ENCODE peak calls at places on chromosomes 11 and 22, in four cellular contexts. H is pancreas; V is neuronal stem cell; B is CD8-positive, alpha-beta memory T cell. S is an unnamed sample.

GRCh38 chr11:78203184-78203583 is 14.5 kb downstream of the USP35 start:
- DNase-seq in V (no peak), B (peak; percentile 70), H (no peak), S (no peak)

GRCh38 chr11:84398017-84398626 is 1112.0 kb upstream of the CCDC90B start:
- DNase-seq in H (no peak), V (no peak), B (no peak), S (no peak)

GRCh38 chr22:50516068-50516467 is 8.0 kb downstream of the NCAPH2 start:
- DNase-seq in H (no peak), B (no peak), V (no peak), S (no peak)

GRCh38 chr22:45224988-45225731 is 15.5 kb downstream of the KIAA0930 start:
- DNase-seq in B (no peak), H (no peak), V (no peak), S (peak; percentile 48)

GRCh38 chr11:7034019-7034418 is 13.7 kb downstream of the NLRP14 start:
- DNase-seq in B (no peak), V (no peak), H (no peak), S (no peak)

GRCh38 chr22:17727244-17727892 is 46.9 kb downstream of the BID start:
- DNase-seq in H (no peak), V (no peak), B (no peak), S (no peak)

GRCh38 chr11:2782769-2783168 is 83.0 kb upstream of the KCNQ1OT1 start:
- DNase-seq in H (no peak), B (no peak), V (no peak), S (no peak)

GRCh38 chr11:78595431-78596130 is 20.9 kb upstream of the NARS2 start:
- DNase-seq in H (no peak), B (no peak), V (no peak), S (no peak)

GRCh38 chr22:23065069-23065451 is 5.3 kb upstream of the GNAZ start:
- DNase-seq in V (no peak), H (peak; percentile 19), B (no peak), S (no peak)

GRCh38 chr11:38924644-38925043 is 2326.6 kb upstream of the RAG2 start:
- DNase-seq in V (no peak), B (no peak), H (no peak), S (no peak)

GRCh38 chr11:69010964-69011623 is 2.0 kb downstream of the MRGPRF start:
- DNase-seq in H (peak; percentile 69), V (peak; percentile 67), B (no peak), S (peak; percentile 94)
- H3K4me3 ChIP-seq in H (no peak overlapping the region), V (peak overlapping the region; percentile 47), B (no peak overlapping the region), S (peak overlapping the region; percentile 33)

GRCh38 chr11:46279393-46280099 is 2.1 kb downstream of the CREB3L1 start:
- DNase-seq in B (no peak), H (no peak), V (no peak), S (peak; percentile 69)
- H3K4me3 ChIP-seq in B (no peak overlapping the region), H (peak overlapping the region; percentile 90), V (no peak overlapping the region), S (no peak overlapping the region)

DNA sequence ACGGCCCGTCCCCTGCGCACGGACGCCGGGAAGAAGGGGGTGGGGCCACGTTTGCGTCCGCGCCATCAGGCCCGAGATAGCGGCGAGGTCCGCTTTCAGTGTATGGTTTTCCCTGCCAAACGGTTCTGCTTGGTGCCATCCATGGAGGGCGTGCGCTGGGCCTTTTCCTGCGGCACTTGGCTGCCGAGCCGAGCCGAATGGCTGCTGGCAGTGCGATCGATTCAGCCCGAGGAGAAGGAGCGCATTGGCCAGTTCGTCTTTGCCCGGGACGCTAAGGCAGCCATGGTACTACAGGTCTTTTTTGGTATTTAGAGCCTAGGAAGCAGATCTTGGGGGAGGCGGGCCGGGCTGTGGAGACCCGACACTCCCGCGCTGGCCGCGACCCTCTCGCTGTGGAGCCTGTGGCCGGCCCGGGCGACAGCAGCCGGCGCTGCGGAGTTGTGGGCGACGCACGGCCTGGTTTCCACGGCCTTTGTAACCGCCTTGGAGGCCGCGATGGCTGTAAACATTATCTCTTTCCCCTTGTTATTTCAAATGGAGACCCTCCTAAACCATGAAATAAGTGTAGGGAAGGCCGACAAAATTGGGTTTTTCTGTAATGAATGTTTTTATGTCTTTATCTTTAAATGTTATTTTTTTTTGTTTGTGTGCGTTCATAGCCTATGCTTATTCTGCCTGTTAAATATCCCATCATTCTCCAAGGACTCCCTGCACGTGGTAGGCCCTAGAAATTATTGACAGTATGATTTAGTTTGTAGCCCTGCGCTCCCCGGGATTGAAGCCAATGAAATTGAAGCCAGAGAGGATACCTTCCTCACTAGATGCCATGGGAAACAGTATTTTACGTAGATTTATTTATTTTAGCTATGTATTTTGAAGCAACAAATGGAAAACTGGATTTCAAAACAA is at the start of gene AASDHPPT:
- DNase-seq in H (no peak), V (no peak), B (no peak), S (no peak)
- H3K4me3 ChIP-seq in H (peak within 1 kb of the TSS; percentile 58), V (peak within 1 kb of the TSS; percentile 90), B (peak within 1 kb of the TSS; percentile 89), S (peak within 1 kb of the TSS; percentile 90)

GRCh38 chr11:119262668-119263351 is 54.1 kb downstream of the MCAM start:
- DNase-seq in B (no peak), H (no peak), V (no peak), S (no peak)
- H3K4me3 ChIP-seq in B (peak overlapping the region; percentile 17), H (no peak overlapping the region), V (no peak overlapping the region), S (no peak overlapping the region)

DNA sequence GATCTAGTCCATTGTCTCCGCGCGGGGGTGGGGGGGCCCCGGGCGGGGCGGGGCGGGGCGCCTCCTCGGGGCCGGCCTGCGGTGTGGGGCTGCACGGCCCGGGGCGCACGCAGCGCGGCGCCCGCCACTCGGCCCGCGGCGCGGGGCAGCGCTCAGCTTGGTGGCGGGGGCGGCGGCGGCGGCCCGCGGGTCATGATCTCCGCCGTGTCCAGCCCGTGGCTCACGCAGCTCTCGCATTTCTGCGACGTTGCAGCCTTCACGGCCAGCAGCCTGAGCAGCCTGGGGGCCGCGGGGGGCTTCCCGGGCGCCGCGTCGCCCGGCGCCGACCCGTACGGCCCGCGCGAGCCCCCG is at the start of gene TBX1:
- DNase-seq in V (no peak), B (no peak), H (peak; percentile 33), S (peak; percentile 15)
- H3K4me3 ChIP-seq in V (peak within 1 kb of the TSS; percentile 61), B (no peak within 1 kb of the TSS), H (no peak within 1 kb of the TSS), S (peak within 1 kb of the TSS; percentile 47)

GRCh38 chr11:75585271-75585670 is 23.2 kb downstream of the SERPINH1 start:
- DNase-seq in V (no peak), H (no peak), B (no peak), S (no peak)

GRCh38 chr11:75579841-75580240 is 17.8 kb downstream of the SERPINH1 start:
- DNase-seq in V (no peak), H (no peak), B (no peak), S (no peak)

GRCh38 chr11:75583710-75584658 is 21.9 kb downstream of the SERPINH1 start:
- DNase-seq in V (peak; percentile 69), B (no peak), H (peak; percentile 83), S (peak; percentile 93)

GRCh38 chr11:75582935-75583709 is 21.1 kb downstream of the SERPINH1 start:
- DNase-seq in H (peak; percentile 85), B (peak; percentile 41), V (peak; percentile 81), S (peak; percentile 89)

DNA sequence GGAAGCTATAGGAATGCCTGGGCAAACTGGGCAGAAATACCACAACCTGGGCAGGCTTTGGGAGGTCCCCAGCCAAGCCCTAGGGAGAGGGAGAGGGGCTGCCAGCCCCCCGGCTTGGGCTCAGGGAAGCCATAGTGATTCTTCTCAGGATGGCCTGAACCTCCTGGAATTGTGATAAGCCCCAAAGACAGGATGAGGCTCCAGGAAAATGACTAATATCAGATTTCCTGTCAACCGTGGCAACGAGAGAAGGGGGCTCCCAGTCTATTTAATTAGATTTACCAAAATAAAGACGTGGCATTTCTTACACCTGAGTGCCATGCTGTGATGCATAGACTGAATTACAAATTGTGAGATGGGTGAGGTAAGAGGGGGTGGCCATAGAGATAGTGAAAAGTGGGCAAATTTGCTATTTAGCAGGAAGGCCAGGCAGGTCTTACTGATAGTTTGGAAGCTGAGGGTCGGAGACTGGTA is 20.4 kb downstream of the SERPINH1 start:
- DNase-seq in B (no peak), V (no peak), H (no peak), S (no peak)
- H3K4me3 ChIP-seq in B (peak overlapping the region; percentile 83), V (no peak overlapping the region), H (peak overlapping the region; percentile 77), S (peak overlapping the region; percentile 70)

S was measured in right cardiac atrium.